ENCODE peak calls at places on chromosomes 2 and 18, in nine cellular contexts. D is SJSA1, V is IMR-90, C is HepG2, S is PC-9, E is right lobe of liver, M is dorsolateral prefrontal cortex, W is left lung, K is lower lobe of right lung. B is an unnamed sample.

GRCh38 chr2:31275976-31276375 is 42.0 kb downstream of the EHD3 start:
- DNase-seq in D (no peak), V (no peak), C (no peak), S (no peak), E (no peak), M (no peak), W (no peak), K (no peak), B (no peak)

GRCh38 chr2:234060236-234060635 is 9.7 kb downstream of the SPP2 start:
- DNase-seq in D (no peak), V (no peak), C (no peak), S (no peak), E (no peak), M (no peak), W (no peak), K (no peak), B (no peak)

GRCh38 chr2:163737169-163737439 is 1.3 kb upstream of the FIGN start:
- DNase-seq in D (no peak), V (no peak), C (no peak), S (no peak), E (no peak), M (no peak), W (no peak), K (no peak), B (no peak)

GRCh38 chr18:1014951-1015627 is 110.4 kb downstream of the ADCYAP1 start:
- DNase-seq in D (peak; percentile 28), V (no peak), C (no peak), S (no peak), E (no peak), M (no peak), W (peak; percentile 32), K (no peak), B (no peak)

GRCh38 chr2:205296959-205297358 is 385.3 kb upstream of the NRP2 start:
- DNase-seq in D (no peak), V (no peak), C (no peak), S (no peak), E (no peak), M (no peak), W (no peak), K (no peak), B (no peak)

GRCh38 chr2:7994397-7994951 is 687.4 kb upstream of the ID2 start:
- DNase-seq in D (no peak), V (no peak), C (no peak), S (no peak), E (no peak), M (no peak), W (no peak), K (no peak), B (peak; percentile 59)

GRCh38 chr2:62410926-62411456 is 95.0 kb downstream of the TMEM17 start:
- DNase-seq in D (no peak), V (no peak), C (no peak), S (peak; percentile 75), E (no peak), M (no peak), W (no peak), K (no peak), B (no peak)

GRCh38 chr2:109110185-109110584 is 18.8 kb upstream of the SH3RF3 start:
- DNase-seq in D (no peak), V (no peak), C (no peak), S (no peak), E (no peak), M (no peak), W (no peak), K (no peak), B (no peak)

GRCh38 chr2:183284606-183285005 is 160.4 kb downstream of the NUP35 start:
- DNase-seq in D (peak; percentile 19), V (peak; percentile 34), C (no peak), S (peak; percentile 53), E (no peak), M (no peak), W (no peak), K (no peak), B (no peak)

GRCh38 chr2:68726608-68727367 is 7.8 kb upstream of the ARHGAP25 start:
- DNase-seq in D (no peak), V (no peak), C (no peak), S (no peak), E (no peak), M (no peak), W (no peak), K (no peak), B (no peak)

GRCh38 chr2:70089946-70090523 is 2.8 kb downstream of the PCBP1 start:
- DNase-seq in D (no peak), V (no peak), C (no peak), S (no peak), E (no peak), M (no peak), W (no peak), K (no peak), B (no peak)

GRCh38 chr2:27959496-27959895 is 69.0 kb downstream of the BABAM2 start:
- DNase-seq in D (peak; percentile 47), V (peak; percentile 50), C (peak; percentile 69), S (no peak), E (no peak), M (no peak), W (no peak), K (no peak), B (no peak)

DNA sequence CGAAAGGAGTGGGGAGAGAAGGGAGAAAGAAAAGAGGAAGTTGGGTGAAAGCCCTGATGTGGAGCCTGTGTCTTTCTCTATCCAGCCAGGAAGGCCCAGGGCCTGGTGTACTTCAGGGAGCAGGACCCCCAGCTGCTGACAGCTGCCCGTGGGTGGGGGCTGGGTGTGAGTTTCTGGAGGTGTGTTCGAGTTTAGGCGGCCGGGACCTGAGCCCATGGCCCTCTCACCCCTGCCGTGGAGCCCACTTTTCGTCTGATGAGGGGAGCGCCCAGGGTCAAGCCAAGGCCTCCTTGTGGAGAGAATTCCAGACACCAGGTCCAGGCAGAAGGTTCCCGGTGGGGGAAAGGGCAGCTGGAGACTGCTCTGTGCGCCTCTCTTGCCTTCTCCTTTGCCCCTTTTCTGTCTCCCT is 2.2 kb downstream of the SIX3 start:
- DNase-seq in D (no peak), V (no peak), C (no peak), S (no peak), E (no peak), M (no peak), W (no peak), K (no peak), B (no peak)
- H3K27me3 ChIP-seq in D (peaks cover 19% of the 10 kb centered on the region), V (peaks cover 98% of the 10 kb centered on the region), C (peaks cover 92% of the 10 kb centered on the region), S (no peaks in the 10 kb centered on the region), E (no peaks in the 10 kb centered on the region), M (peaks cover 75% of the 10 kb centered on the region), W (peaks cover 100% of the 10 kb centered on the region), K (peaks cover 95% of the 10 kb centered on the region), B (peaks cover 7% of the 10 kb centered on the region)

DNA sequence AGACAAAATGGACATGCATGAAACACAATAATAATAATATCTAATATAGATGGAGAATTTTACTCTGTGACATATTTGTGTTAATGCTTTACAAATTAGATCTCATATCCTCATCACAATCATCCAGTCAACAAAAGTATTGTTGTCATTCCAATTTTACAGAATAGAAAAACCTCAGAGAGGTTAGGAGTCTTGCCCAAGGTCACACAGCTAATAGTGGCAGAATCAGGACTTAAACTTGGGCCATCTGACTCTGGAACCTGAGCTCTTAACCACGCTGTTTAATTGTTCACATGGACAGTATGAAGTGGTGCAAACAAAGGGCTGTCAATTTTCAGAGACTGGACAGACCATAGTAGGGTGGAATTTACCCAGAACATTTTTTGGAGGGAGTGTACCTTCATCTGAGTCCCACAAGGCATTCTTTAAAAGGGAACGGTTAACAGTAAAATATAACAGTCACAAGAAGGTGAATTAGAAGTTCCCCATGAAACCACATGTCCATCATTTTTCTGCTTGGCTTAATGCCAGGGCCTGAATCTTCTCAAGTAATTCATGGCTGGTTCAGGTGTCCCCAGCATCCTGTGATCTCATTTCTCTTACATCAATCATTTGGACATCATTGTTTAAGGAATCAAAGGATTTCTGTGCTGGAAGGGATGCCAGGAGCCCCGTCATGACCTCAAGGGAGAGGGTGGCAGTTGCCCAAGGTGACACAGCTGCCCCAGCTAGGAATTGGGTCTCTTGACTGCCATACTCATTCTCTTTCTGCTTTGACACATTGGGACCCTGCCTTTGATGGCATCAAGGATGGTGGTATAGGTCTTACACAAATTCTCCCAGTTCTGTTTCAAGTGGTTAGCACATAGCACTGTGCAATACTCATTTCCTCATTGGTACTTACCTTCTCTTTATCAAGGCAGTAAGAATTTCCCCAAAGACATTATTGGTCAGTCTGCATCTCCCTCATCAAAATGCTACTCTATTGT is 35.6 kb upstream of the CCDC93 start:
- DNase-seq in D (no peak), V (no peak), C (no peak), S (peak; percentile 55), E (no peak), M (no peak), W (no peak), K (no peak), B (no peak)
- H3K27me3 ChIP-seq in D (peaks cover 6% of the 10 kb centered on the region), V (peaks cover 24% of the 10 kb centered on the region), C (peaks cover 8% of the 10 kb centered on the region), S (no peaks in the 10 kb centered on the region), E (no peaks in the 10 kb centered on the region), M (peaks cover 45% of the 10 kb centered on the region), W (peaks cover 22% of the 10 kb centered on the region), K (no peaks in the 10 kb centered on the region), B (no peaks in the 10 kb centered on the region)

GRCh38 chr2:216698291-216698690 is 2.9 kb upstream of the IGFBP5 start:
- DNase-seq in D (no peak), V (no peak), C (no peak), S (no peak), E (no peak), M (no peak), W (no peak), K (no peak), B (no peak)

GRCh38 chr2:216695401-216695821 is at the start of gene IGFBP5:
- DNase-seq in D (no peak), V (peak; percentile 94), C (no peak), S (no peak), E (no peak), M (peak; percentile 72), W (peak; percentile 73), K (peak; percentile 73), B (no peak)

GRCh38 chr2:216698895-216699294 is 3.5 kb upstream of the IGFBP5 start:
- DNase-seq in D (peak; percentile 42), V (peak; percentile 84), C (peak; percentile 61), S (no peak), E (no peak), M (no peak), W (no peak), K (no peak), B (no peak)

GRCh38 chr2:216696321-216696720 is 972 bp upstream of the IGFBP5 start:
- DNase-seq in D (peak; percentile 16), V (no peak), C (no peak), S (no peak), E (no peak), M (no peak), W (no peak), K (no peak), B (no peak)

GRCh38 chr2:216696751-216697560 is 1.6 kb upstream of the IGFBP5 start:
- DNase-seq in D (peak; percentile 31), V (peak; percentile 71), C (no peak), S (no peak), E (no peak), M (no peak), W (no peak), K (no peak), B (no peak)
- H3K27me3 ChIP-seq in D (peaks cover 23% of the 10 kb centered on the region), V (no peaks in the 10 kb centered on the region), C (peaks cover 77% of the 10 kb centered on the region), S (no peaks in the 10 kb centered on the region), E (no peaks in the 10 kb centered on the region), M (no peaks in the 10 kb centered on the region), W (peaks cover 76% of the 10 kb centered on the region), K (peaks cover 27% of the 10 kb centered on the region), B (peaks cover 17% of the 10 kb centered on the region)

DNA sequence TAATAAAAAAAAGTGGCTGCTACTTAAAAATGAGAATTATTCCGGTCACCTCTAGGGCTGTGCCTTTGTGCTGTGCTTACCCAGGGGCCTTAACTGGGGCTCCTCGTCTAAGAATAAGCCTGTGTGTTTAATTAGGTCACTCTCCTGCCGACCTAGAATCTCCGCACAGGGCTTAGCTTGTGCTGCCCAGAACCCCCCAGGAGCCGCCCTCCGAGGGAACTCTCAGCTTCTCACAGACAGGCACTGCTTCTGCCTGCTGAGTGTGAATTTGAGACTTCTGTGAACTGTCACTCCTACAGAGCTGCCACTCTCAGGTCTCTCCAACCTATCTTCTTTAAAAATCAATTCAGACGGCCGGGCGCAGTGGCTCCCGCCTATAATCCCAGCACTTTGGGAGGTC is 11.9 kb upstream of the NT5DC4 start:
- DNase-seq in D (no peak), V (no peak), C (no peak), S (no peak), E (no peak), M (no peak), W (no peak), K (no peak), B (no peak)
- H3K27me3 ChIP-seq in D (no peaks in the 10 kb centered on the region), V (peaks cover 3% of the 10 kb centered on the region), C (peaks cover 33% of the 10 kb centered on the region), S (no peaks in the 10 kb centered on the region), E (no peaks in the 10 kb centered on the region), M (no peaks in the 10 kb centered on the region), W (no peaks in the 10 kb centered on the region), K (no peaks in the 10 kb centered on the region), B (no peaks in the 10 kb centered on the region)

B was measured in pancreas.